ENCODE peak calls at places on chromosomes 2 and 18, in five cellular contexts. Q is stimulated activated CD4-positive, alpha-beta T cell treated with anti-CD3 and anti-CD28 coated beads, Interleukin-15, amount 100 ng/mL, for 24 hours; Z is dorsolateral prefrontal cortex; S is psoas muscle; J is stimulated activated CD8-positive, alpha-beta memory T cell treated with anti-CD3 and anti-CD28 coated beads, Interleukin-12 subunit alpha, Interleukin-12 subunit beta, amount 100 ng/mL, for 4 hours. H is an unnamed sample.

GRCh38 chr2:53087282-53087882 is 680.2 kb upstream of the CHAC2 start:
- DNase-seq in S (no peak), J (no peak), Z (no peak), Q (no peak), H (no peak)

GRCh38 chr2:232875256-232876070 is 5.4 kb downstream of the SNORC start:
- DNase-seq in S (peak), J (no peak), Q (no peak), Z (no peak), H (no peak)

GRCh38 chr2:55454121-55454520 is 34.5 kb upstream of the CCDC88A start:
- DNase-seq in J (no peak), Z (no peak), S (no peak), Q (no peak), H (no peak)

GRCh38 chr2:137168564-137168963 is 403.2 kb downstream of the THSD7B start:
- DNase-seq in S (no peak), Z (no peak), J (no peak), Q (no peak), H (no peak)

GRCh38 chr18:69259282-69259681 is 141.4 kb upstream of the DOK6 start:
- DNase-seq in Q (no peak), J (no peak), Z (no peak), S (no peak), H (no peak)

GRCh38 chr18:79392226-79392625 is 3.5 kb upstream of the NFATC1 start:
- DNase-seq in Z (no peak), S (no peak), Q (no peak), J (no peak), H (no peak)

GRCh38 chr2:233015048-233015645 is 2.1 kb upstream of the NGEF start:
- DNase-seq in Z (no peak), J (no peak), Q (no peak), S (no peak), H (no peak)

GRCh38 chr2:182845794-182846417 is 20.5 kb downstream of the FRZB start:
- DNase-seq in Q (no peak), S (no peak), Z (no peak), J (no peak), H (no peak)

GRCh38 chr18:79583984-79584401 is 95.6 kb upstream of the CTDP1 start:
- DNase-seq in Z (peak), Q (no peak), S (peak), J (no peak), H (peak)

GRCh38 chr18:48813833-48814489 is 136.8 kb downstream of the SMAD7 start:
- DNase-seq in S (peak), Z (peak), Q (no peak), J (no peak), H (no peak)